ENCODE peak calls at places on chromosome 6, in six cellular contexts. L is transverse colon, M is BJ, U is fibroblast of lung, B is Peyer's patch, G is psoas muscle. Y is an unnamed sample.

GRCh38 chr6:132483779-132484679 is 28.9 kb downstream of the STX7 start:
- DNase-seq in L (peak; percentile 13), M (no peak), U (peak; percentile 82), B (no peak), G (no peak), Y (no peak)

GRCh38 chr6:113909224-113909856 is 52.2 kb downstream of the MARCKS start:
- DNase-seq in L (no peak), M (no peak), U (peak; percentile 76), B (no peak), G (no peak), Y (peak; percentile 44)

GRCh38 chr6:72524011-72524645 is 97.7 kb upstream of the KCNQ5 start:
- DNase-seq in L (no peak), M (no peak), U (no peak), B (no peak), G (no peak), Y (no peak)

GRCh38 chr6:81565071-81565470 is 187.4 kb downstream of the TENT5A start:
- DNase-seq in L (no peak), M (no peak), U (no peak), B (no peak), G (no peak), Y (no peak)

GRCh38 chr6:108742041-108742440 is 106.2 kb upstream of the ARMC2 start:
- DNase-seq in L (no peak), M (no peak), U (no peak), B (peak; percentile 31), G (no peak), Y (no peak)

GRCh38 chr6:138543648-138544047 is 44.4 kb upstream of the NHSL1 start:
- DNase-seq in L (no peak), M (no peak), U (no peak), B (no peak), G (no peak), Y (no peak)

GRCh38 chr6:26067367-26067766 is 19.9 kb upstream of the HFE start:
- DNase-seq in L (no peak), M (no peak), U (no peak), B (no peak), G (no peak), Y (no peak)

GRCh38 chr6:53107091-53107490 is 41.5 kb downstream of the GCM1 start:
- DNase-seq in L (no peak), M (no peak), U (peak; percentile 21), B (no peak), G (no peak), Y (no peak)

GRCh38 chr6:131400054-131400781 is 172.8 kb upstream of the ARG1 start:
- DNase-seq in L (no peak), M (peak; percentile 59), U (peak; percentile 83), B (no peak), G (no peak), Y (no peak)

GRCh38 chr6:30955367-30956042 is 14.7 kb downstream of the MUCL3 start:
- DNase-seq in L (peak; percentile 68), M (no peak), U (peak; percentile 22), B (peak; percentile 85), G (peak; percentile 78), Y (peak; percentile 82)

GRCh38 chr6:159193923-159194322 is 24.7 kb downstream of the FNDC1 start:
- DNase-seq in L (no peak), M (no peak), U (no peak), B (no peak), G (no peak), Y (no peak)

GRCh38 chr6:56842602-56843475 is 112.1 kb upstream of the BEND6 start:
- DNase-seq in L (peak; percentile 37), M (no peak), U (peak; percentile 61), B (no peak), G (peak; percentile 46), Y (peak; percentile 41)

GRCh38 chr6:2971420-2972218 is at the start of gene SERPINB6:
- DNase-seq in L (peak; percentile 88), M (no peak), U (peak; percentile 83), B (peak; percentile 93), G (peak; percentile 81), Y (peak; percentile 85)

GRCh38 chr6:170439366-170440351 is 113.4 kb downstream of the PSMB1 start:
- DNase-seq in L (no peak), M (no peak), U (no peak), B (no peak), G (peak; percentile 57), Y (peak; percentile 28)

GRCh38 chr6:125867483-125867935 is 76.7 kb downstream of the NCOA7 start:
- DNase-seq in L (peak; percentile 54), M (peak; percentile 68), U (peak; percentile 63), B (no peak), G (no peak), Y (no peak)

GRCh38 chr6:163180874-163181541 is 233.5 kb upstream of the QKI start:
- DNase-seq in L (peak; percentile 29), M (no peak), U (peak; percentile 74), B (peak; percentile 53), G (peak; percentile 75), Y (no peak)

GRCh38 chr6:148924226-148924989 is 177.6 kb downstream of the UST start:
- DNase-seq in L (no peak), M (no peak), U (no peak), B (no peak), G (no peak), Y (no peak)

GRCh38 chr6:159953091-159953581 is 15.7 kb upstream of the IGF2R start:
- DNase-seq in L (no peak), M (no peak), U (peak; percentile 92), B (peak; percentile 53), G (peak; percentile 57), Y (peak; percentile 51)

GRCh38 chr6:76250666-76251065 is 178.2 kb upstream of the IMPG1 start:
- DNase-seq in L (no peak), M (no peak), U (no peak), B (no peak), G (no peak), Y (no peak)

GRCh38 chr6:11911535-11911934 is 100.6 kb upstream of the HIVEP1 start:
- DNase-seq in L (no peak), M (peak; percentile 42), U (no peak), B (no peak), G (no peak), Y (no peak)

GRCh38 chr6:111589366-111589765 is 16.3 kb downstream of the TRAF3IP2 start:
- DNase-seq in L (no peak), M (peak; percentile 76), U (peak; percentile 96), B (peak; percentile 69), G (peak; percentile 69), Y (no peak)

GRCh38 chr6:166625356-166625755 is 1.7 kb downstream of the RPS6KA2 start:
- DNase-seq in L (no peak), M (no peak), U (peak; percentile 68), B (no peak), G (no peak), Y (peak; percentile 16)

GRCh38 chr6:156865019-156865629 is 87.9 kb downstream of the ARID1B start:
- DNase-seq in L (no peak), M (no peak), U (peak; percentile 38), B (no peak), G (no peak), Y (no peak)

GRCh38 chr6:146026873-146027272 is 2.0 kb upstream of the GRM1 start:
- DNase-seq in L (no peak), M (no peak), U (no peak), B (no peak), G (no peak), Y (no peak)

GRCh38 chr6:819122-819521 is 126.2 kb upstream of the EXOC2 start:
- DNase-seq in L (no peak), M (no peak), U (no peak), B (no peak), G (no peak), Y (no peak)

GRCh38 chr6:135280375-135281136 is 99.4 kb downstream of the MYB start:
- DNase-seq in L (no peak), M (no peak), U (peak; percentile 76), B (no peak), G (no peak), Y (no peak)

GRCh38 chr6:123519191-123519510 is 117.6 kb downstream of the TRDN start:
- DNase-seq in L (no peak), M (no peak), U (no peak), B (no peak), G (peak; percentile 68), Y (no peak)

GRCh38 chr6:107185570-107185969 is 70.3 kb upstream of the BEND3 start:
- DNase-seq in L (no peak), M (no peak), U (peak; percentile 41), B (no peak), G (no peak), Y (no peak)

GRCh38 chr6:56372621-56373020 is 125.2 kb upstream of the COL21A1 start:
- DNase-seq in L (no peak), M (no peak), U (no peak), B (no peak), G (no peak), Y (no peak)

GRCh38 chr6:6631053-6631452 is 42.5 kb downstream of the LY86 start:
- DNase-seq in L (no peak), M (no peak), U (no peak), B (no peak), G (no peak), Y (no peak)

GRCh38 chr6:10268661-10269060 is 146.2 kb downstream of the TFAP2A start:
- DNase-seq in L (no peak), M (no peak), U (no peak), B (no peak), G (no peak), Y (no peak)
- H3K4me3 ChIP-seq in L (no peak overlapping the region), M (no peak overlapping the region), U (no peak overlapping the region), B (no peak overlapping the region), G (no peak overlapping the region), Y (no peak overlapping the region)

DNA sequence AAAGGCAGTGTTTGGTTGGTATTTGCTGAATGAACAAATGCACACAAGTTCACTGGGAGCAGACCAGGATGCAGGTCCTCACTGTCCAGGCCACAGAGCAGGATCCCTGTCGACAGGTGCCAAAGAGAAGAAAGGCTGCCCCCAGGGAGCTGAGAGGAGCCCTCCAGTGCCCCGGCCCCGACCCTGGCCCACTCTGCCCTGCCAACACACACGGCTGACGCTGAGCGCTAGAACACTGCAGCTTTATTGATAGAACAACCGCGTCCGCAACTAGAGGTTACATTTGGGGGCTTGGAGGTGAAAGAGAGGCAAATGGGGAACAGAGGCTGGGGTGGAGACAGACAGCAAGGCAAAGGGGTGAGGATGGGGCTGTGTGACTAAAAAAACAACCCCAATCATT is 65.4 kb downstream of the MDGA1 start:
- DNase-seq in L (no peak), M (no peak), U (no peak), B (no peak), G (no peak), Y (no peak)
- H3K4me3 ChIP-seq in L (no peak overlapping the region), M (no peak overlapping the region), U (no peak overlapping the region), B (no peak overlapping the region), G (no peak overlapping the region), Y (no peak overlapping the region)

DNA sequence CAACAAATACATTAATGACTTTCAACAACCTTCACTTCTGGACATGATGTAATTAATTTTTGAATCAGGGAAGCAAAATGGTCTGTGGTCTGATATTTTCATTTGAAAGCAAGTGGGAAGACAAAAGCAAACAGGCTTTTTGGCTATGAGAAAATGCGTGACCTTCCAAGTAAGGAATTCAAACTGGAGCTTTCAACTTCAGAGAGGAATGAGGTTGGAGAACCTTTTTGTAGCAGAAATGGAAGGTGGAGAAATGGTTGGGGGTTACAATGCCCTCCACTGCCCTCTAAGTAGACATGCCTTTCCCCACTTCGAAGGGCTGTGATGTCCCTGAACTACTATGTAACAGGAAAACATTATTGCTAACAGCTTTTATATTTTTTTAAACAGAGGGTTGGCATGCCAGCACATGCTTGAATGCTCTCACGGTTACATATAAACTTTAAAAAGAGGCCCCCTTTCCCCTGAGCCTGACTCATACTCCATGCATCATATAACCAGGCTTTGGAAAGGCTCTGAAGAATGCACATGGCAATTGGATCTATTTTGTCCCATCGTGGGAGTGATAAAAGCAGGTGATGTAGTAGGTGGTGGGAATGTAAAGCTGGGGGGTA is 203.7 kb upstream of the CITED2 start:
- DNase-seq in L (no peak), M (peak; percentile 84), U (peak; percentile 92), B (no peak), G (no peak), Y (no peak)
- H3K4me3 ChIP-seq in L (no peak overlapping the region), M (no peak overlapping the region), U (no peak overlapping the region), B (no peak overlapping the region), G (no peak overlapping the region), Y (no peak overlapping the region)

GRCh38 chr6:98944598-98945011 is 3.1 kb downstream of the FBXL4 start:
- DNase-seq in L (no peak), M (no peak), U (peak; percentile 41), B (no peak), G (no peak), Y (no peak)
- H3K4me3 ChIP-seq in L (no peak overlapping the region), M (no peak overlapping the region), U (no peak overlapping the region), B (no peak overlapping the region), G (no peak overlapping the region), Y (no peak overlapping the region)

Y was measured in mucosa of descending colon.